ENCODE peak calls at places on chromosomes 2 and 18, in four cellular contexts. G is WERI-Rb-1, K is sigmoid colon, B is psoas muscle. I is an unnamed sample. For H3K9me3 and H3K27me3, the result is how much of the 10 kb centered on the place peaks cover.

GRCh38 chr2:115412501-115412900 is 970.1 kb downstream of the DPP10 start:
- DNase-seq in G (no peak), K (no peak), B (no peak), I (no peak)

GRCh38 chr2:103734911-103735310 is 973.1 kb downstream of the TMEM182 start:
- DNase-seq in G (no peak), K (no peak), B (no peak), I (no peak)

GRCh38 chr2:191740776-191741175 is 62.8 kb downstream of the NABP1 start:
- DNase-seq in G (no peak), K (no peak), B (no peak), I (no peak)

GRCh38 chr2:102442967-102443828 is 20.2 kb downstream of the IL18RAP start:
- DNase-seq in G (no peak), K (no peak), B (no peak), I (no peak)

GRCh38 chr2:8312221-8312620 is 369.6 kb upstream of the ID2 start:
- DNase-seq in G (peak), K (no peak), B (no peak), I (no peak)

GRCh38 chr2:233430091-233430490 is 75.8 kb downstream of the DGKD start:
- DNase-seq in G (no peak), K (no peak), B (no peak), I (no peak)

GRCh38 chr2:118705032-118705431 is 142.4 kb downstream of the EN1 start:
- DNase-seq in G (no peak), K (no peak), B (no peak), I (no peak)

GRCh38 chr2:101998556-101999121 is 6.9 kb downstream of the IL1R2 start:
- DNase-seq in G (no peak), K (no peak), B (no peak), I (no peak)

GRCh38 chr2:134234535-134234934 is 19.3 kb upstream of the MGAT5 start:
- DNase-seq in G (peak), K (no peak), B (no peak), I (no peak)

GRCh38 chr2:19536136-19536535 is 177.7 kb upstream of the OSR1 start:
- DNase-seq in G (no peak), K (no peak), B (no peak), I (no peak)

GRCh38 chr2:223725494-223725893 is 111.9 kb downstream of the AP1S3 start:
- DNase-seq in G (no peak), K (peak), B (peak), I (peak)

GRCh38 chr2:39431592-39432316 is 5.3 kb downstream of the MAP4K3 start:
- DNase-seq in G (no peak), K (no peak), B (no peak), I (no peak)

GRCh38 chr18:38362286-38362792 is 796.7 kb upstream of the CELF4 start:
- DNase-seq in G (peak), K (no peak), B (no peak), I (no peak)

GRCh38 chr18:12278153-12278764 is 24.1 kb downstream of the CIDEA start:
- DNase-seq in G (peak), K (no peak), B (no peak), I (peak)

GRCh38 chr2:57881998-57882884 is 164.4 kb upstream of the VRK2 start:
- DNase-seq in G (no peak), K (no peak), B (no peak), I (no peak)

GRCh38 chr2:157087373-157088005 is 170.0 kb upstream of the GALNT5 start:
- DNase-seq in G (no peak), K (no peak), B (peak), I (no peak)

GRCh38 chr18:63949068-63949737 is at the start of gene HMSD:
- DNase-seq in G (no peak), K (no peak), B (peak), I (no peak)

GRCh38 chr2:42367835-42368234 is 6.8 kb upstream of the COX7A2L start:
- DNase-seq in G (no peak), K (no peak), B (no peak), I (no peak)

GRCh38 chr2:97267411-97268074 is 154.6 kb downstream of the ANKRD36 start:
- DNase-seq in G (peak), K (peak), B (peak), I (peak)

GRCh38 chr2:134384131-134384530 is 130.3 kb downstream of the MGAT5 start:
- DNase-seq in G (no peak), K (no peak), B (no peak), I (no peak)

GRCh38 chr2:47697000-47697601 is 85.8 kb upstream of the MSH6 start:
- DNase-seq in G (no peak), K (peak), B (no peak), I (no peak)

GRCh38 chr18:45920367-45920766 is 46.8 kb downstream of the EPG5 start:
- DNase-seq in G (no peak), K (peak), B (peak), I (peak)

GRCh38 chr2:40497251-40497859 is 45.5 kb upstream of the SLC8A1 start:
- DNase-seq in G (no peak), K (no peak), B (no peak), I (no peak)

GRCh38 chr18:41940506-41941215 is 14.4 kb upstream of the PIK3C3 start:
- DNase-seq in G (no peak), K (no peak), B (no peak), I (no peak)

GRCh38 chr18:78810706-78811105 is 168.9 kb upstream of the SALL3 start:
- DNase-seq in G (no peak), K (no peak), B (no peak), I (no peak)

GRCh38 chr18:50870138-50870845 is 8.6 kb upstream of the ME2 start:
- DNase-seq in G (no peak), K (no peak), B (no peak), I (no peak)

GRCh38 chr2:131656816-131657633 is 129.3 kb downstream of the CCDC74A start:
- DNase-seq in G (no peak), K (no peak), B (no peak), I (no peak)

GRCh38 chr2:128623776-128624424 is 305.2 kb upstream of the HS6ST1 start:
- DNase-seq in G (no peak), K (no peak), B (no peak), I (no peak)

GRCh38 chr2:103155308-103155707 is 393.5 kb downstream of the TMEM182 start:
- DNase-seq in G (no peak), K (no peak), B (no peak), I (no peak)

GRCh38 chr2:204795156-204795555 is 249.9 kb downstream of the PARD3B start:
- DNase-seq in G (no peak), K (no peak), B (no peak), I (no peak)

GRCh38 chr2:120647487-120647886 is 88.2 kb upstream of the GLI2 start:
- DNase-seq in G (no peak), K (no peak), B (no peak), I (no peak)

GRCh38 chr2:120653026-120653425 is 82.6 kb upstream of the GLI2 start:
- DNase-seq in G (no peak), K (no peak), B (no peak), I (no peak)

GRCh38 chr2:120651818-120652217 is 83.8 kb upstream of the GLI2 start:
- DNase-seq in G (no peak), K (no peak), B (no peak), I (no peak)

GRCh38 chr2:120646994-120647393 is 88.7 kb upstream of the GLI2 start:
- DNase-seq in G (no peak), K (no peak), B (no peak), I (no peak)

GRCh38 chr2:120650022-120650644 is 85.5 kb upstream of the GLI2 start:
- DNase-seq in G (no peak), K (no peak), B (no peak), I (no peak)
- H3K9me3 ChIP-seq in G (under half), K (under half), B (under half), I (under half)

GRCh38 chr2:46339200-46339599 is 42.0 kb downstream of the EPAS1 start:
- DNase-seq in G (no peak), K (no peak), B (no peak), I (no peak)
- TF ChIP-seq CTCF in G (no peak), K (no peak), B (no peak), I (no peak)

DNA sequence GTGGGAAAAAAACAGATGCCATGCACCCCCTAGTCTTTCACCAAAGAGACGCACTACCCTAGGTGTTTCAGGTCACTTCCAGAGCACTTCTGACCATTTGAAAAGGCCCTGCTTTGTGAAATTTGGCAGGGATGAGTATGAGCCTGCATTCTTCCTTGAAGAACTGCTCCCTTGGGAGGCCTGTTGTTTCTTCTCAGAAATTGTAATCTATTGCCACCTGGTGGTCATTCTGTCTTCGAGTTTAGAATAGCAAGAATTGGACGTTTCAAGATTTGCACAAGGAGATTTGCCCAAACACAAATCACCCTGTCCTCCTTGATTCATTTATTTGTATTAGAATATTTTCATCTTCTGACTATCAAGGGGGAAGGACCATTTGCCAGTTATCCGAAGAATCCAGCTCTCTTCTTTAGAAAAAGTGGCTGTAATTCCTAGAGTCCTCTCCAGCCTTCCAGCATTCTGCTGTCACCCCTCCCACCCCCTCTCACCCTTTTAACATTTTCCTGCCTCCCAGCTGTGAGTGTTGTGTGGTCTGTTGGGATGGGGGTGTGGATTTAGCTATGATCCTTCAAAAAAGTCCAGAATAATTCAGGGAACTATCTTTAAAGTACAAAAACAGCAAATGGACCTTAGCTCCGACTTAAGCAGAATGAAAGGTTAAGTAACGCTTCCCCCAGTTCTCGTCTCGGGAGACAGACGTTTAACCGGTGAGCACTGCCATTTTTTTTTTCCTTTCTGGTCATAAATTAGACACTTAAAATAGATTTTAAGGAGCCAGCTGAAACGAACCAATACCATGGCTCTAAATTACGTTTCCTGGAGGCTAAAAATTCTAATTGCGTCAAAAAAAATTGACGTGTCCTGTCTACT is 3.7 kb upstream of the GAD1 start:
- DNase-seq in G (peak), K (no peak), B (no peak), I (no peak)
- H3K27me3 ChIP-seq in G (under half), K (half or more), B (under half), I (under half)

GRCh38 chr2:179195146-179195545 is 69.5 kb downstream of the SESTD1 start:
- DNase-seq in G (no peak), K (no peak), B (no peak), I (no peak)

GRCh38 chr2:179193759-179194394 is 70.8 kb downstream of the SESTD1 start:
- DNase-seq in G (no peak), K (no peak), B (no peak), I (no peak)

GRCh38 chr2:179186126-179186525 is 78.5 kb downstream of the SESTD1 start:
- DNase-seq in G (no peak), K (no peak), B (no peak), I (no peak)

GRCh38 chr2:179191110-179191509 is 73.5 kb downstream of the SESTD1 start:
- DNase-seq in G (no peak), K (no peak), B (no peak), I (no peak)
- H3K9me3 ChIP-seq in G (under half), K (under half), B (under half), I (under half)

GRCh38 chr18:76569644-76570415 is 74.8 kb upstream of the ZNF516 start:
- DNase-seq in G (no peak), K (no peak), B (no peak), I (no peak)

GRCh38 chr18:76568726-76569125 is 73.7 kb upstream of the ZNF516 start:
- DNase-seq in G (no peak), K (no peak), B (no peak), I (no peak)

GRCh38 chr18:76571689-76572088 is 76.6 kb upstream of the ZNF516 start:
- DNase-seq in G (no peak), K (no peak), B (no peak), I (no peak)

GRCh38 chr18:76572517-76573247 is 77.6 kb upstream of the ZNF516 start:
- DNase-seq in G (no peak), K (no peak), B (no peak), I (no peak)

GRCh38 chr18:76573325-76574025 is 78.4 kb upstream of the ZNF516 start:
- DNase-seq in G (no peak), K (no peak), B (no peak), I (no peak)
- TF ChIP-seq CTCF in G (no peak), K (no peak), B (no peak), I (no peak)

I was measured in uterus.